ENCODE peak calls at places on chromosomes 12 and 14, in nine cellular contexts. One of them, this sample, is unnamed.

GRCh38 chr12:126950266-126950665 is 1316.7 kb upstream of the TMEM132C start:
- DNase-seq in GM23248: no peak
- DNase-seq in lung: no peak
- DNase-seq in fibroblast of villous mesenchyme: no peak
- DNase-seq in heart left ventricle: no peak
- DNase-seq in CD8-positive, alpha-beta memory T cell: no peak
- DNase-seq in SK-N-SH: no peak
- DNase-seq in skeletal muscle cell: no peak
- DNase-seq in uterus: no peak
- DNase-seq in this sample: no peak

GRCh38 chr12:87305481-87305880 is 723.7 kb downstream of the C12orf50 start:
- DNase-seq in GM23248: no peak
- DNase-seq in lung: no peak
- DNase-seq in fibroblast of villous mesenchyme: no peak
- DNase-seq in heart left ventricle: no peak
- DNase-seq in CD8-positive, alpha-beta memory T cell: no peak
- DNase-seq in SK-N-SH: no peak
- DNase-seq in skeletal muscle cell: no peak
- DNase-seq in uterus: no peak
- DNase-seq in this sample: no peak

GRCh38 chr12:76588881-76589565 is 29.5 kb upstream of the OSBPL8 start:
- DNase-seq in GM23248: peak; percentile 94
- DNase-seq in lung: no peak
- DNase-seq in fibroblast of villous mesenchyme: peak; percentile 98
- DNase-seq in heart left ventricle: no peak
- DNase-seq in CD8-positive, alpha-beta memory T cell: no peak
- DNase-seq in SK-N-SH: no peak
- DNase-seq in skeletal muscle cell: peak; percentile 87
- DNase-seq in uterus: peak; percentile 62
- DNase-seq in this sample: no peak

GRCh38 chr14:95452176-95452889 is 64.1 kb downstream of the SYNE3 start:
- DNase-seq in GM23248: peak; percentile 46
- DNase-seq in lung: no peak
- DNase-seq in fibroblast of villous mesenchyme: peak; percentile 12
- DNase-seq in heart left ventricle: peak; percentile 7
- DNase-seq in CD8-positive, alpha-beta memory T cell: no peak
- DNase-seq in SK-N-SH: peak; percentile 56
- DNase-seq in skeletal muscle cell: no peak
- DNase-seq in uterus: no peak
- DNase-seq in this sample: no peak

GRCh38 chr14:65961004-65961403 is 525.2 kb upstream of the CCDC196 start:
- DNase-seq in GM23248: peak; percentile 75
- DNase-seq in lung: peak; percentile 41
- DNase-seq in fibroblast of villous mesenchyme: peak; percentile 14
- DNase-seq in heart left ventricle: peak; percentile 37
- DNase-seq in CD8-positive, alpha-beta memory T cell: peak; percentile 49
- DNase-seq in SK-N-SH: peak; percentile 45
- DNase-seq in skeletal muscle cell: no peak
- DNase-seq in uterus: no peak
- DNase-seq in this sample: no peak

GRCh38 chr12:12983420-12984035 is 16.5 kb downstream of the HEBP1 start:
- DNase-seq in GM23248: peak; percentile 81
- DNase-seq in lung: no peak
- DNase-seq in fibroblast of villous mesenchyme: peak; percentile 70
- DNase-seq in heart left ventricle: no peak
- DNase-seq in CD8-positive, alpha-beta memory T cell: no peak
- DNase-seq in SK-N-SH: peak; percentile 45
- DNase-seq in skeletal muscle cell: no peak
- DNase-seq in uterus: peak; percentile 36
- DNase-seq in this sample: no peak

GRCh38 chr14:52013984-52014600 is 24.7 kb downstream of the RTRAF start:
- DNase-seq in GM23248: peak; percentile 18
- DNase-seq in lung: no peak
- DNase-seq in fibroblast of villous mesenchyme: no peak
- DNase-seq in heart left ventricle: no peak
- DNase-seq in CD8-positive, alpha-beta memory T cell: no peak
- DNase-seq in SK-N-SH: peak; percentile 45
- DNase-seq in skeletal muscle cell: no peak
- DNase-seq in uterus: no peak
- DNase-seq in this sample: no peak

GRCh38 chr14:104171029-104171697 is 32.8 kb downstream of the KIF26A start:
- DNase-seq in GM23248: no peak
- DNase-seq in lung: peak; percentile 57
- DNase-seq in fibroblast of villous mesenchyme: no peak
- DNase-seq in heart left ventricle: no peak
- DNase-seq in CD8-positive, alpha-beta memory T cell: no peak
- DNase-seq in SK-N-SH: no peak
- DNase-seq in skeletal muscle cell: no peak
- DNase-seq in uterus: no peak
- DNase-seq in this sample: no peak

GRCh38 chr14:72715215-72715909 is 178.5 kb downstream of the DPF3 start:
- DNase-seq in GM23248: peak; percentile 26
- DNase-seq in lung: no peak
- DNase-seq in fibroblast of villous mesenchyme: no peak
- DNase-seq in heart left ventricle: peak; percentile 81
- DNase-seq in CD8-positive, alpha-beta memory T cell: no peak
- DNase-seq in SK-N-SH: no peak
- DNase-seq in skeletal muscle cell: no peak
- DNase-seq in uterus: no peak
- DNase-seq in this sample: no peak

GRCh38 chr12:93950321-93950720 is 198.1 kb upstream of the PLXNC1 start:
- DNase-seq in GM23248: peak; percentile 44
- DNase-seq in lung: no peak
- DNase-seq in fibroblast of villous mesenchyme: no peak
- DNase-seq in heart left ventricle: no peak
- DNase-seq in CD8-positive, alpha-beta memory T cell: no peak
- DNase-seq in SK-N-SH: no peak
- DNase-seq in skeletal muscle cell: no peak
- DNase-seq in uterus: no peak
- DNase-seq in this sample: no peak

GRCh38 chr14:49946320-49947141 is 53.6 kb downstream of the ARF6 start:
- DNase-seq in GM23248: peak; percentile 80
- DNase-seq in lung: no peak
- DNase-seq in fibroblast of villous mesenchyme: peak; percentile 85
- DNase-seq in heart left ventricle: no peak
- DNase-seq in CD8-positive, alpha-beta memory T cell: no peak
- DNase-seq in SK-N-SH: peak; percentile 63
- DNase-seq in skeletal muscle cell: peak; percentile 23
- DNase-seq in uterus: no peak
- DNase-seq in this sample: no peak

GRCh38 chr12:104687823-104688573 is 231.2 kb downstream of the CHST11 start:
- DNase-seq in GM23248: no peak
- DNase-seq in lung: no peak
- DNase-seq in fibroblast of villous mesenchyme: no peak
- DNase-seq in heart left ventricle: no peak
- DNase-seq in CD8-positive, alpha-beta memory T cell: peak; percentile 41
- DNase-seq in SK-N-SH: no peak
- DNase-seq in skeletal muscle cell: no peak
- DNase-seq in uterus: no peak
- DNase-seq in this sample: no peak

GRCh38 chr14:64632056-64632455 is 72.2 kb upstream of the PLEKHG3 start:
- DNase-seq in GM23248: peak; percentile 51
- DNase-seq in lung: no peak
- DNase-seq in fibroblast of villous mesenchyme: no peak
- DNase-seq in heart left ventricle: no peak
- DNase-seq in CD8-positive, alpha-beta memory T cell: no peak
- DNase-seq in SK-N-SH: no peak
- DNase-seq in skeletal muscle cell: no peak
- DNase-seq in uterus: no peak
- DNase-seq in this sample: no peak

GRCh38 chr14:53517276-53517960 is 364.3 kb upstream of the DDHD1 start:
- DNase-seq in GM23248: peak; percentile 70
- DNase-seq in lung: no peak
- DNase-seq in fibroblast of villous mesenchyme: no peak
- DNase-seq in heart left ventricle: no peak
- DNase-seq in CD8-positive, alpha-beta memory T cell: no peak
- DNase-seq in SK-N-SH: no peak
- DNase-seq in skeletal muscle cell: no peak
- DNase-seq in uterus: no peak
- DNase-seq in this sample: no peak

GRCh38 chr12:100058482-100059029 is 73.8 kb upstream of the ANKS1B start:
- DNase-seq in GM23248: peak; percentile 85
- DNase-seq in lung: no peak
- DNase-seq in fibroblast of villous mesenchyme: peak; percentile 92
- DNase-seq in heart left ventricle: no peak
- DNase-seq in CD8-positive, alpha-beta memory T cell: no peak
- DNase-seq in SK-N-SH: peak; percentile 9
- DNase-seq in skeletal muscle cell: peak; percentile 72
- DNase-seq in uterus: no peak
- DNase-seq in this sample: peak; percentile 16

GRCh38 chr14:74459289-74459946 is 33.4 kb upstream of the SYNDIG1L start:
- DNase-seq in GM23248: peak; percentile 93
- DNase-seq in lung: no peak
- DNase-seq in fibroblast of villous mesenchyme: peak; percentile 46
- DNase-seq in heart left ventricle: no peak
- DNase-seq in CD8-positive, alpha-beta memory T cell: no peak
- DNase-seq in SK-N-SH: peak; percentile 54
- DNase-seq in skeletal muscle cell: peak; percentile 24
- DNase-seq in uterus: no peak
- DNase-seq in this sample: peak; percentile 2

DNA sequence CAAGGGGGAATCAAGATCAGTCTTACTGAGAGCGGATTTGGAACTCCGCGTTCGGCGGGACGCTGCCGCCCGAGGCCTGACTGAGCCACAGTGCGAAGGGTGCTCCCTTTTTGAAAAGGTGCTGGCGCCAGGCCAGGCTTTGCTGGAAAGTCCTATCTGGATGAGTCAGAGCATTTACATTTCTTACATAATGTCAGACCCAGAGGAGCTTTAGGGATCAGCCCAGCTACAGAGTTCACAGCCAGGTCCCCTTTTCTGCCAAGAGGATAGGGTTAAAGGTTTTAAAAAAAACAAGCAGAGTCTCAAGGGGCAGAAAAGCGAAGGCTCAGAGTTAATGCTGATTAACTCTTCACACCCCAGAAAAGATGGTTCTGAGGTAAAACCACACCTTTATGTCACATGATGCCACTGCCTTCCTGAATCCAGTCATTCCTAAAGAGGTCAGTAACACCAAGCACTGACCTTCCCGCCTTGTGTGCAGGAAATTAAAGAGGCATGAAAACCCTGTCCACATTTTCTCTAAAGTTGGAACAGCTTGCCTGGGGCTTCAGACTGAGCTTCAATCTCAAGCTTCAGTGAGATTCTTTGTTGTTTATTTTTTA is 11.7 kb upstream of the FBXL14 start:
- DNase-seq in GM23248: peak; percentile 93
- DNase-seq in lung: peak; percentile 92
- DNase-seq in fibroblast of villous mesenchyme: peak; percentile 93
- DNase-seq in heart left ventricle: peak; percentile 95
- DNase-seq in CD8-positive, alpha-beta memory T cell: peak; percentile 8
- DNase-seq in SK-N-SH: peak; percentile 47
- DNase-seq in skeletal muscle cell: no peak
- DNase-seq in uterus: peak; percentile 92
- DNase-seq in this sample: no peak
- H3K4me3 ChIP-seq in GM23248: peak overlapping the region; percentile 69
- H3K4me3 ChIP-seq in lung: no peak overlapping the region
- H3K4me3 ChIP-seq in fibroblast of villous mesenchyme: peak overlapping the region; percentile 36
- H3K4me3 ChIP-seq in heart left ventricle: peak overlapping the region; percentile 50
- H3K4me3 ChIP-seq in CD8-positive, alpha-beta memory T cell: peak overlapping the region; percentile 54
- H3K4me3 ChIP-seq in SK-N-SH: peak overlapping the region; percentile 64
- H3K4me3 ChIP-seq in skeletal muscle cell: peak overlapping the region; percentile 38
- H3K4me3 ChIP-seq in uterus: peak overlapping the region; percentile 17
- H3K4me3 ChIP-seq in this sample: no peak overlapping the region

DNA sequence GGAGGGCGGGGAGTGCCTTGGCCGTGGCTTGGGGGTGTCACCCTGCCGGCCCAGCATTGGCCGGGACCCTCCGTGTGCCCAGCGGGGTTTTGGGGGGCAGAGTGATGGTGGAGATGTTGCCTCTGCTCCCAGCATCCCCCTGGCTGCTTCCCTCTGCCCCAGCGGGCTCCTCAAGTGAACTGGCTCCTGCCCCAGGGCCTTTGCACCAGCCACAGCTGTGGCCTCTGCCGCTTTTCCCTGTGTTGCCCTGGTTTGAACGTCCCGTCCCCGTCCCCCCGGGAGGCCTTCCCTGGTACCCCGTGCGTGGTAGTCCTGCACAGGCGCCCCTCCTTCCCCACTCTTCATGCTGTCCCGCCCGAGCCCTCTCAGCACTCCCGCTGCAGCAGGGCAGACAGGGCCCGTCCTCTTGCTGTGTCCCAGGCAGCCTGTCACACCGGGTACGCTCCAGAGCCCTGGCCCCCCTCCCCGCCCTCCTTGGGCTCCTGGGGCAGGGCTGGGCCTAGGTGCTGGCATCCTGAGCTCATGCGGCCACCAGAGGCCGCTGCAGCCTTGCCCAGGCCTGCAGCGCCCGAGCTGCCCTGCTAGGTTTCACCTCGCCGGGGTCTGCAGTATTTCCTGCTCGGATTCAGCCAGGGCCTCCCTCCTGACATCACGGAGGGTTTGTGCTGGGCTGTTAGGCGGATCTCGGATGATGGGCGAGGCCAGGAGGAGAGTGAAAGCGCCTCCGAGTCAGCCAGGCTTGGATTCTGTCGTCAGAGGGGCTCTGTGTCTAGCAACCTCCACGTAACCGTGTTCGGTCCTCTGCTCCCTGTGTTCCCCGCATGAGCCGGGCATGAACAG is 9.5 kb downstream of the NOC4L start:
- DNase-seq in GM23248: peak; percentile 88
- DNase-seq in lung: peak; percentile 55
- DNase-seq in fibroblast of villous mesenchyme: peak; percentile 69
- DNase-seq in heart left ventricle: peak; percentile 76
- DNase-seq in CD8-positive, alpha-beta memory T cell: peak; percentile 55
- DNase-seq in SK-N-SH: peak; percentile 95
- DNase-seq in skeletal muscle cell: peak; percentile 32
- DNase-seq in uterus: peak; percentile 41
- DNase-seq in this sample: peak; percentile 28
- H3K4me3 ChIP-seq in GM23248: no peak overlapping the region
- H3K4me3 ChIP-seq in lung: no peak overlapping the region
- H3K4me3 ChIP-seq in fibroblast of villous mesenchyme: peak overlapping the region; percentile 30
- H3K4me3 ChIP-seq in heart left ventricle: peak overlapping the region; percentile 32
- H3K4me3 ChIP-seq in CD8-positive, alpha-beta memory T cell: peak overlapping the region; percentile 45
- H3K4me3 ChIP-seq in SK-N-SH: peak overlapping the region; percentile 33
- H3K4me3 ChIP-seq in skeletal muscle cell: no peak overlapping the region
- H3K4me3 ChIP-seq in uterus: no peak overlapping the region
- H3K4me3 ChIP-seq in this sample: no peak overlapping the region

DNA sequence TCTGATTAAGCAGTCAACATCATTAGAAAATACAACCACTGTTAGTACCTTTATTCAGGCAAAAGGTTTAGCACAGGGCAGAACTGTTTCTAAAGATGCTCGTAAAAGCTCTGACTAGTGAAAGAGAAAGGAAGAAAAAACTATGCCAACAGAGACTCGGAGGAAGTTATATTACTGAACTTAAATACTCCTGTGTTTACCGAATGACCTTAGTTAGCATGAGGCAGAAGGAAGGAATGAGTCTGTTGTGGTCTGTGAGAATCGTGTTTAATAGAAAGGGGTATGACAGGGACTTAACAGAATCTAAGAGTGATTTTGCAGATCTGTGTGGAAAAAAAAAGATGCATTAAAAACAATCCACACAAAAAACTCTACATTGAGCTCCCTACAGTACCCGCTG is 84.2 kb upstream of the OVCH1 start:
- DNase-seq in GM23248: peak; percentile 56
- DNase-seq in lung: no peak
- DNase-seq in fibroblast of villous mesenchyme: peak; percentile 90
- DNase-seq in heart left ventricle: no peak
- DNase-seq in CD8-positive, alpha-beta memory T cell: no peak
- DNase-seq in SK-N-SH: no peak
- DNase-seq in skeletal muscle cell: peak; percentile 71
- DNase-seq in uterus: no peak
- DNase-seq in this sample: no peak
- H3K4me3 ChIP-seq in GM23248: no peak overlapping the region
- H3K4me3 ChIP-seq in lung: no peak overlapping the region
- H3K4me3 ChIP-seq in fibroblast of villous mesenchyme: no peak overlapping the region
- H3K4me3 ChIP-seq in heart left ventricle: no peak overlapping the region
- H3K4me3 ChIP-seq in CD8-positive, alpha-beta memory T cell: no peak overlapping the region
- H3K4me3 ChIP-seq in SK-N-SH: no peak overlapping the region
- H3K4me3 ChIP-seq in skeletal muscle cell: no peak overlapping the region
- H3K4me3 ChIP-seq in uterus: no peak overlapping the region
- H3K4me3 ChIP-seq in this sample: no peak overlapping the region

GRCh38 chr14:63045612-63046320 is 508 bp upstream of the KCNH5 start:
- DNase-seq in GM23248: peak; percentile 36
- DNase-seq in lung: no peak
- DNase-seq in fibroblast of villous mesenchyme: peak; percentile 1
- DNase-seq in heart left ventricle: no peak
- DNase-seq in CD8-positive, alpha-beta memory T cell: no peak
- DNase-seq in SK-N-SH: peak; percentile 84
- DNase-seq in skeletal muscle cell: no peak
- DNase-seq in uterus: no peak
- DNase-seq in this sample: no peak
- H3K4me3 ChIP-seq in GM23248: peak overlapping the region; percentile 22
- H3K4me3 ChIP-seq in lung: no peak overlapping the region
- H3K4me3 ChIP-seq in fibroblast of villous mesenchyme: no peak overlapping the region
- H3K4me3 ChIP-seq in heart left ventricle: peak overlapping the region; percentile 1
- H3K4me3 ChIP-seq in CD8-positive, alpha-beta memory T cell: no peak overlapping the region
- H3K4me3 ChIP-seq in SK-N-SH: peak overlapping the region; percentile 62
- H3K4me3 ChIP-seq in skeletal muscle cell: peak overlapping the region; percentile 30
- H3K4me3 ChIP-seq in uterus: no peak overlapping the region
- H3K4me3 ChIP-seq in this sample: peak overlapping the region; percentile 21

This sample was measured in kidney epithelial cell.